ENCODE peak calls at places on chromosomes 11 and 22, in five cellular contexts. X is HFFc6, V is DMS153, L is ACHN, T is dorsolateral prefrontal cortex. D is an unnamed sample.

GRCh38 chr11:81673001-81673400 is 1060.7 kb downstream of the FAM181B start:
- DNase-seq in V (no peak), L (no peak), X (no peak), T (no peak), D (no peak)

GRCh38 chr11:11510939-11511338 is 110.9 kb downstream of the GALNT18 start:
- DNase-seq in T (no peak), L (no peak), V (peak; percentile 92), X (no peak), D (no peak)

GRCh38 chr11:1570531-1570895 is 1.6 kb downstream of the DUSP8 start:
- DNase-seq in X (no peak), T (no peak), V (no peak), L (no peak), D (no peak)

GRCh38 chr11:126332221-126332711 is 23.2 kb upstream of the ST3GAL4 start:
- DNase-seq in L (peak; percentile 71), X (peak; percentile 89), V (no peak), T (peak; percentile 49), D (no peak)

GRCh38 chr11:128463975-128464374 is 123.4 kb downstream of the ETS1 start:
- DNase-seq in X (no peak), V (no peak), L (no peak), T (no peak), D (no peak)

GRCh38 chr11:41784513-41785335 is 325.3 kb upstream of the LRRC4C start:
- DNase-seq in T (no peak), V (no peak), L (no peak), X (no peak), D (no peak)

GRCh38 chr22:49024775-49025440 is 802.8 kb downstream of the BRD1 start:
- DNase-seq in X (no peak), V (no peak), L (no peak), T (no peak), D (no peak)

GRCh38 chr11:106288057-106288456 is 210.6 kb downstream of the AASDHPPT start:
- DNase-seq in L (no peak), X (no peak), V (no peak), T (no peak), D (no peak)

GRCh38 chr11:3614742-3615171 is 27.0 kb downstream of the ART5 start:
- DNase-seq in X (no peak), V (no peak), L (no peak), T (no peak), D (no peak)

GRCh38 chr11:62560566-62561103 is 13.1 kb downstream of the EEF1G start:
- DNase-seq in X (peak; percentile 97), T (peak; percentile 57), V (no peak), L (peak; percentile 95), D (no peak)

D was measured in LNCaP clone FGC.